ENCODE peak calls at places on chromosomes 16 and 17, in five cellular contexts. O is ovary; J is LoVo; Y is smooth muscle cell of the brain vasculature; L is naive thymus-derived CD4-positive, alpha-beta T cell. S is an unnamed sample.
A peak's percentile ranks its signal among the peaks of the same experiment; 100 is the strongest.

GRCh38 chr16:85641776-85642176 is 28.7 kb downstream of the GSE1 start:
- DNase-seq in O (peak; percentile 49), J (no peak), Y (no peak), L (no peak), S (no peak)

GRCh38 chr17:2170023-2170422 is 115.1 kb downstream of the HIC1 start:
- DNase-seq in O (no peak), J (no peak), Y (no peak), L (no peak), S (peak; percentile 64)

GRCh38 chr17:41545829-41546410 is 17.8 kb upstream of the KRT19 start:
- DNase-seq in O (no peak), J (no peak), Y (no peak), L (no peak), S (no peak)

GRCh38 chr17:49055181-49055927 is 58.2 kb downstream of the IGF2BP1 start:
- DNase-seq in O (no peak), J (no peak), Y (no peak), L (no peak), S (peak; percentile 69)

GRCh38 chr16:4733747-4734062 is 366 bp downstream of the ANKS3 start:
- DNase-seq in O (no peak), J (no peak), Y (no peak), L (no peak), S (no peak)

GRCh38 chr17:42408076-42408475 is 15.0 kb downstream of the CAVIN1 start:
- DNase-seq in O (no peak), J (no peak), Y (no peak), L (no peak), S (peak; percentile 58)

GRCh38 chr17:32819035-32819434 is 57.9 kb downstream of the MYO1D start:
- DNase-seq in O (no peak), J (no peak), Y (no peak), L (no peak), S (no peak)

GRCh38 chr16:9528680-9529079 is 437.2 kb downstream of the HAPSTR1 start:
- DNase-seq in O (no peak), J (no peak), Y (no peak), L (no peak), S (no peak)

GRCh38 chr17:18035704-18036103 is 3.3 kb downstream of the ATPAF2 start:
- DNase-seq in O (no peak), J (no peak), Y (no peak), L (no peak), S (no peak)

GRCh38 chr16:30567991-30568638 is 3.4 kb downstream of the ZNF688 start:
- DNase-seq in O (no peak), J (no peak), Y (no peak), L (peak; percentile 83), S (no peak)

GRCh38 chr17:82520041-82520910 is 744 bp downstream of the FOXK2 start:
- DNase-seq in O (peak; percentile 42), J (no peak), Y (no peak), L (peak; percentile 21), S (peak; percentile 83)

GRCh38 chr16:69404275-69404805 is 18.5 kb upstream of the TERF2 start:
- DNase-seq in O (peak; percentile 31), J (peak; percentile 89), Y (no peak), L (no peak), S (no peak)

GRCh38 chr16:11792404-11793260 is 4.4 kb downstream of the ZC3H7A start:
- DNase-seq in O (no peak), J (no peak), Y (no peak), L (peak; percentile 76), S (no peak)

GRCh38 chr17:74466111-74466784 is at the start of gene CD300A:
- DNase-seq in O (no peak), J (no peak), Y (no peak), L (no peak), S (peak; percentile 82)

GRCh38 chr16:57748596-57748995 is 13.0 kb downstream of the KATNB1 start:
- DNase-seq in O (no peak), J (no peak), Y (no peak), L (no peak), S (no peak)

GRCh38 chr17:72429066-72429638 is 308.3 kb downstream of the SOX9 start:
- DNase-seq in O (no peak), J (no peak), Y (no peak), L (no peak), S (no peak)

GRCh38 chr17:70080541-70081347 is 5.7 kb downstream of the KCNJ16 start:
- DNase-seq in O (peak; percentile 31), J (no peak), Y (no peak), L (no peak), S (no peak)

GRCh38 chr16:66923247-66923851 is 2.0 kb downstream of the RRAD start:
- DNase-seq in O (peak; percentile 76), J (no peak), Y (no peak), L (no peak), S (peak; percentile 57)

GRCh38 chr16:35102780-35103403 is 1643.5 kb downstream of the TP53TG3F start:
- DNase-seq in O (no peak), J (no peak), Y (no peak), L (no peak), S (no peak)

GRCh38 chr16:19148189-19148588 is 19.9 kb upstream of the SYT17 start:
- DNase-seq in O (no peak), J (no peak), Y (no peak), L (no peak), S (no peak)

GRCh38 chr17:1033503-1033902 is 36.6 kb downstream of the TIMM22 start:
- DNase-seq in O (no peak), J (no peak), Y (no peak), L (no peak), S (no peak)

GRCh38 chr17:19578545-19578944 is 44.9 kb downstream of the SLC47A1 start:
- DNase-seq in O (no peak), J (no peak), Y (no peak), L (no peak), S (no peak)

GRCh38 chr16:81673432-81673831 is 105.7 kb upstream of the PLCG2 start:
- DNase-seq in O (no peak), J (no peak), Y (no peak), L (no peak), S (no peak)

GRCh38 chr16:10031473-10031872 is 150.8 kb downstream of the GRIN2A start:
- DNase-seq in O (no peak), J (no peak), Y (no peak), L (no peak), S (no peak)

GRCh38 chr17:3529817-3530741 is 27.5 kb downstream of the TRPV3 start:
- DNase-seq in O (peak; percentile 88), J (no peak), Y (no peak), L (no peak), S (peak; percentile 82)

GRCh38 chr16:400061-400540 is 1.6 kb upstream of the DECR2 start:
- DNase-seq in O (no peak), J (no peak), Y (no peak), L (no peak), S (peak; percentile 53)

S was measured in H7.